ENCODE peak calls at places on chromosome 18, in eight cellular contexts. R, G, W, Z, Y, M, H and L are unnamed samples.

GRCh38 chr18:46950064-46950656 is 32.8 kb downstream of the KATNAL2 start:
- DNase-seq in R (peak; percentile 13), G (no peak), W (peak; percentile 3), Z (peak; percentile 2), Y (no peak), M (no peak), H (no peak), L (no peak)

GRCh38 chr18:31679806-31680793 is 4.3 kb downstream of the B4GALT6 start:
- DNase-seq in R (peak; percentile 34), G (no peak), W (no peak), Z (no peak), Y (no peak), M (no peak), H (no peak), L (no peak)

GRCh38 chr18:51153659-51154371 is 43.7 kb downstream of the MEX3C start:
- DNase-seq in R (no peak), G (no peak), W (no peak), Z (no peak), Y (no peak), M (no peak), H (no peak), L (no peak)

GRCh38 chr18:49811151-49811938 is 2.0 kb downstream of the ACAA2 start:
- DNase-seq in R (no peak), G (no peak), W (no peak), Z (no peak), Y (no peak), M (no peak), H (no peak), L (no peak)

GRCh38 chr18:22674300-22674699 is 256.6 kb upstream of the CTAGE1 start:
- DNase-seq in R (peak; percentile 88), G (no peak), W (peak; percentile 96), Z (peak; percentile 96), Y (peak; percentile 61), M (no peak), H (no peak), L (no peak)

GRCh38 chr18:61277808-61278207 is 55.4 kb upstream of the CDH20 start:
- DNase-seq in R (no peak), G (no peak), W (no peak), Z (no peak), Y (no peak), M (no peak), H (no peak), L (no peak)

GRCh38 chr18:41940506-41941215 is 14.4 kb upstream of the PIK3C3 start:
- DNase-seq in R (peak; percentile 16), G (no peak), W (peak; percentile 91), Z (peak; percentile 90), Y (peak; percentile 81), M (no peak), H (no peak), L (no peak)

GRCh38 chr18:53148056-53148574 is 808.1 kb downstream of the DCC start:
- DNase-seq in R (no peak), G (no peak), W (no peak), Z (no peak), Y (no peak), M (no peak), H (no peak), L (peak; percentile 38)

GRCh38 chr18:61606068-61606660 is 272.9 kb downstream of the CDH20 start:
- DNase-seq in R (no peak), G (peak; percentile 37), W (peak; percentile 31), Z (peak; percentile 51), Y (no peak), M (no peak), H (no peak), L (peak; percentile 23)

GRCh38 chr18:49582579-49582978 is 20.7 kb downstream of the LIPG start:
- DNase-seq in R (no peak), G (no peak), W (no peak), Z (no peak), Y (no peak), M (no peak), H (no peak), L (no peak)

GRCh38 chr18:4400911-4401310 is 54.2 kb downstream of the DLGAP1 start:
- DNase-seq in R (no peak), G (no peak), W (no peak), Z (no peak), Y (no peak), M (no peak), H (no peak), L (no peak)

GRCh38 chr18:25826823-25827617 is 263.4 kb downstream of the SS18 start:
- DNase-seq in R (peak; percentile 25), G (no peak), W (no peak), Z (no peak), Y (no peak), M (no peak), H (no peak), L (no peak)

GRCh38 chr18:79988925-79989361 is 580 bp upstream of the TXNL4A start:
- DNase-seq in R (peak; percentile 47), G (no peak), W (peak; percentile 34), Z (peak; percentile 60), Y (no peak), M (no peak), H (peak; percentile 40), L (no peak)

GRCh38 chr18:40313030-40313642 is 1641.9 kb upstream of the PIK3C3 start:
- DNase-seq in R (peak; percentile 69), G (no peak), W (no peak), Z (no peak), Y (no peak), M (no peak), H (no peak), L (no peak)

GRCh38 chr18:65968605-65969004 is 217.8 kb downstream of the CDH7 start:
- DNase-seq in R (peak; percentile 13), G (no peak), W (no peak), Z (no peak), Y (no peak), M (no peak), H (no peak), L (no peak)
- TF ChIP-seq CTCF in R (peak; percentile 19), G (peak; percentile 25), W (peak; percentile 65), Z (peak; percentile 22), Y (no peak), M (peak; percentile 67), H (no peak), L (peak; percentile 79)

DNA sequence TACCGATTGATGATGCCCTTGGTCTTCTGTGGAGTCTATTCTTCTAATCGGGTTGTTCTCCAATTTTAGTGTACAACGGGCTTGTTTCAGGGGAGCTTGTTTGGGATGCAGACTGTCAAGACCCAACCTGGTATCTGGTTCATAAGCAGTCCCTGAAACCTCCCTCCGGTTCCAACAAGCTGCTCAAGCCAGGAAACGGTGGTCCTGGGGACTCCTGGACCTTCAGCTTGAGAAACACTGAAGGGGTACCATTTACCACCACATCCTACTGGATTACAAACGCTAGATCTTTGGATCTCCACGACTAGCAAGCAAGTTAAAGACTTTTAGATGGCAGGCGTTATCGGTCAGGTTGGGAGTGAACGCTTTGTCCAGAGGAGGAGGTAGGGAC is 2.0 kb downstream of the BCL2 start:
- DNase-seq in R (no peak), G (no peak), W (no peak), Z (no peak), Y (no peak), M (no peak), H (no peak), L (no peak)
- TF ChIP-seq CTCF in R (no peak), G (no peak), W (no peak), Z (no peak), Y (no peak), M (no peak), H (no peak), L (no peak)

GRCh38 chr18:59646228-59646945 is 50.8 kb downstream of the CCBE1 start:
- DNase-seq in R (no peak), G (no peak), W (no peak), Z (no peak), Y (no peak), M (no peak), H (no peak), L (no peak)
- TF ChIP-seq CTCF in R (no peak), G (no peak), W (peak; percentile 28), Z (no peak), Y (peak; percentile 9), M (no peak), H (no peak), L (no peak)

DNA sequence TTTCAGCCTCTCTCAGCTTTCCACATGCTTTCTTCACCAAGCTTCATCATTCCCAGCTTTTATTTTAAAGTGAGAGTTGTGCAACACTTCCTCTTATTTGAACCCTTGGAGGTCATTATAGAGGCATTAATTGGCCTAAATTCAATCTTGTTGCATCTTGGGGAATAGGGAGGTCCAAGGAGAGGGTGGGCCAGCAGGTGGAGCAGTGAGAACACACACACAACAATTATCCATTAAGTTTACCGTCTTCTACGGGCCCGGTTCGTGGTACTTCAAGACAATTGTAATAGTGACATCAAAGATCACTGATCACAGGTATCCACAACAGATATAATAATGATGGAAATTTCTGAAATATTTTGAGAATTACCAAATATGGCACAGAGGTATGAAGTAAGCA is 457.2 kb upstream of the SMIM21 start:
- DNase-seq in R (no peak), G (no peak), W (no peak), Z (no peak), Y (no peak), M (no peak), H (no peak), L (no peak)
- TF ChIP-seq CTCF in R (no peak), G (peak; percentile 32), W (no peak), Z (peak; percentile 4), Y (no peak), M (no peak), H (no peak), L (no peak)

GRCh38 chr18:7021994-7022840 is 95.4 kb downstream of the LAMA1 start:
- DNase-seq in R (peak; percentile 84), G (no peak), W (peak; percentile 32), Z (peak; percentile 20), Y (no peak), M (no peak), H (peak; percentile 73), L (no peak)
- TF ChIP-seq CTCF in R (peak; percentile 72), G (no peak), W (peak; percentile 58), Z (peak; percentile 35), Y (peak; percentile 36), M (peak; percentile 63), H (peak; percentile 35), L (peak; percentile 40)

DNA sequence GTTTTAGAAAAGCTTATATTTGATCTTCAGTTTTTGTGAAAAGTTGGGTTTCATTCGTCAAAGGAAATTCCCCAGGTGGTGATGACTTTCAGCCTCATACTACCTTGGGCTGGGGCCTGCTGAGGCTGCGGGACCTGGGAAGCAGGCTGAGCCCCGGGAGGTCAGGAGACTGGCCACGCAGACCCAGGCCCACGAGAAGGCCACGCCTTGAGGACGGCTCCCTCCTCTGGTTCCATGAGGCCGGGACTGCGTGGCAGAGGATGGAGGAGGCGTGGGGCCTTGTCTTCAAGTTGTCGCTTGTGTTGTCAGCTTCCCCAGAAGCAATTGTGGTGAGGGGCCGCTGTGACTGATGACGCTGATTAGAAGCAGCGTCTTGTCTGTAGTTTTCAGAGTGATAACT is 11.8 kb downstream of the CNDP2 start:
- DNase-seq in R (no peak), G (no peak), W (no peak), Z (no peak), Y (no peak), M (no peak), H (no peak), L (no peak)
- TF ChIP-seq CTCF in R (no peak), G (no peak), W (no peak), Z (no peak), Y (no peak), M (no peak), H (no peak), L (no peak)

GRCh38 chr18:72086421-72086820 is 457.7 kb downstream of the CBLN2 start:
- DNase-seq in R (peak; percentile 52), G (no peak), W (no peak), Z (peak; percentile 50), Y (no peak), M (no peak), H (no peak), L (no peak)
- TF ChIP-seq CTCF in R (peak; percentile 34), G (peak; percentile 29), W (peak; percentile 43), Z (peak; percentile 52), Y (no peak), M (peak; percentile 71), H (no peak), L (peak; percentile 69)